ENCODE peak calls at places on chromosomes 1 and 21, in four cellular contexts. P, D, Y and E are unnamed samples.

GRCh38 chr1:63463248-63463647 is 59.8 kb downstream of the ITGB3BP start:
- ATAC-seq in P (no peak), D (no peak), Y (no peak), E (no peak)

GRCh38 chr1:23401313-23401712 is 23.2 kb downstream of the TCEA3 start:
- ATAC-seq in P (no peak), D (no peak), Y (no peak), E (no peak)

GRCh38 chr1:18948048-18948912 is 8.2 kb downstream of the IFFO2 start:
- ATAC-seq in P (peak; percentile 4), D (peak; percentile 28), Y (no peak), E (peak; percentile 30)

GRCh38 chr1:203046984-203047630 is 20.8 kb downstream of the PPFIA4 start:
- ATAC-seq in P (no peak), D (peak; percentile 75), Y (peak; percentile 71), E (peak; percentile 73)

GRCh38 chr1:19752083-19752696 is 47.5 kb downstream of the TMCO4 start:
- ATAC-seq in P (no peak), D (no peak), Y (no peak), E (no peak)

GRCh38 chr1:53266038-53266437 is 27.7 kb upstream of the MAGOH start:
- ATAC-seq in P (no peak), D (peak; percentile 80), Y (no peak), E (no peak)

GRCh38 chr1:196738730-196739129 is 35.9 kb upstream of the CFHR3 start:
- ATAC-seq in P (no peak), D (no peak), Y (no peak), E (no peak)

GRCh38 chr1:43056981-43057391 is 98.3 kb upstream of the SLC2A1 start:
- ATAC-seq in P (no peak), D (no peak), Y (no peak), E (peak; percentile 74)

GRCh38 chr21:44816761-44817505 is 929 bp downstream of the SUMO3 start:
- ATAC-seq in P (no peak), D (no peak), Y (peak; percentile 1), E (no peak)

GRCh38 chr21:29145837-29146453 is 15.5 kb downstream of the MAP3K7CL start:
- ATAC-seq in P (no peak), D (no peak), Y (peak; percentile 75), E (peak; percentile 67)

GRCh38 chr1:236021424-236022135 is 43.3 kb downstream of the NID1 start:
- ATAC-seq in P (peak; percentile 7), D (no peak), Y (peak; percentile 19), E (peak; percentile 8)

GRCh38 chr1:227793079-227793947 is 22.2 kb upstream of the PRSS38 start:
- ATAC-seq in P (no peak), D (no peak), Y (no peak), E (no peak)

GRCh38 chr1:232795497-232796068 is 9.6 kb upstream of the MAP10 start:
- ATAC-seq in P (no peak), D (no peak), Y (peak; percentile 65), E (no peak)

GRCh38 chr1:206786212-206786886 is 14.1 kb upstream of the IL10 start:
- ATAC-seq in P (no peak), D (no peak), Y (no peak), E (no peak)

GRCh38 chr1:178060789-178061556 is 32.9 kb upstream of the RASAL2 start:
- ATAC-seq in P (peak; percentile 77), D (peak; percentile 32), Y (peak; percentile 6), E (peak; percentile 25)

GRCh38 chr1:206970406-206970805 is at the start of gene FCAMR:
- ATAC-seq in P (no peak), D (no peak), Y (no peak), E (no peak)

GRCh38 chr1:2503554-2504223 is 22.7 kb downstream of the PANK4 start:
- ATAC-seq in P (no peak), D (no peak), Y (no peak), E (no peak)

GRCh38 chr1:212586429-212587303 is 21.9 kb upstream of the ATF3 start:
- ATAC-seq in P (no peak), D (no peak), Y (no peak), E (no peak)

GRCh38 chr1:3336641-3337621 is 117.5 kb upstream of the ARHGEF16 start:
- ATAC-seq in P (no peak), D (no peak), Y (no peak), E (no peak)

GRCh38 chr1:233406994-233407631 is 79.6 kb downstream of the MAP3K21 start:
- ATAC-seq in P (no peak), D (no peak), Y (no peak), E (no peak)

GRCh38 chr1:170321113-170321512 is 175.4 kb downstream of the NTMT2 start:
- ATAC-seq in P (no peak), D (no peak), Y (no peak), E (no peak)

GRCh38 chr1:236795035-236795756 is at the start of gene MTR:
- ATAC-seq in P (peak; percentile 97), D (peak; percentile 99), Y (peak; percentile 99), E (peak; percentile 99)

GRCh38 chr1:226973371-226973897 is 33.3 kb downstream of the COQ8A start:
- ATAC-seq in P (no peak), D (no peak), Y (peak; percentile 72), E (peak; percentile 62)

GRCh38 chr1:205729945-205730610 is 19.9 kb downstream of the NUCKS1 start:
- ATAC-seq in P (no peak), D (no peak), Y (no peak), E (no peak)

GRCh38 chr1:70567167-70567566 is 156.1 kb downstream of the CTH start:
- ATAC-seq in P (no peak), D (no peak), Y (no peak), E (no peak)

GRCh38 chr1:197156692-197157091 is 10.2 kb upstream of the ASPM start:
- ATAC-seq in P (no peak), D (no peak), Y (no peak), E (no peak)

GRCh38 chr1:40240390-40240789 is 7.3 kb upstream of the TMCO2 start:
- ATAC-seq in P (no peak), D (no peak), Y (no peak), E (no peak)

GRCh38 chr1:8293641-8294169 is 24.2 kb upstream of the SLC45A1 start:
- ATAC-seq in P (no peak), D (no peak), Y (no peak), E (peak; percentile 5)

GRCh38 chr1:186927884-186928283 is 99.1 kb downstream of the PLA2G4A start:
- ATAC-seq in P (no peak), D (no peak), Y (no peak), E (no peak)

GRCh38 chr1:154240294-154240831 is 19.6 kb downstream of the UBAP2L start:
- ATAC-seq in P (no peak), D (no peak), Y (no peak), E (no peak)

GRCh38 chr1:1247341-1247913 is 905 bp upstream of the C1QTNF12 start:
- ATAC-seq in P (no peak), D (no peak), Y (no peak), E (no peak)

GRCh38 chr1:226420328-226420727 is 12.4 kb upstream of the PARP1 start:
- ATAC-seq in P (no peak), D (no peak), Y (no peak), E (no peak)

GRCh38 chr1:20733361-20733975 is 965 bp upstream of the SH2D5 start:
- ATAC-seq in P (no peak), D (peak; percentile 40), Y (peak; percentile 27), E (no peak)

GRCh38 chr1:20028726-20029125 is 41.3 kb upstream of the PLA2G5 start:
- ATAC-seq in P (no peak), D (no peak), Y (peak; percentile 29), E (no peak)

GRCh38 chr1:168146160-168146539 is 9.4 kb upstream of the GPR161 start:
- ATAC-seq in P (no peak), D (no peak), Y (no peak), E (no peak)

GRCh38 chr1:44526295-44527073 is 121.4 kb downstream of the RNF220 start:
- ATAC-seq in P (no peak), D (no peak), Y (no peak), E (no peak)

GRCh38 chr1:32906652-32907051 is 5.5 kb upstream of the TMEM54 start:
- ATAC-seq in P (no peak), D (no peak), Y (no peak), E (no peak)

GRCh38 chr21:32993894-32994293 is 31.8 kb upstream of the OLIG2 start:
- ATAC-seq in P (no peak), D (no peak), Y (no peak), E (no peak)

GRCh38 chr1:212226467-212226866 is 58.7 kb upstream of the PPP2R5A start:
- ATAC-seq in P (no peak), D (no peak), Y (peak; percentile 55), E (no peak)

GRCh38 chr1:119987112-119987511 is 82.3 kb downstream of the NOTCH2 start:
- ATAC-seq in P (peak; percentile 88), D (peak; percentile 76), Y (peak; percentile 96), E (peak; percentile 95)

GRCh38 chr1:156055343-156055645 is 712 bp downstream of the LAMTOR2 start:
- ATAC-seq in P (no peak), D (no peak), Y (no peak), E (no peak)

GRCh38 chr1:156051011-156051725 is 2.4 kb downstream of the UBQLN4 start:
- ATAC-seq in P (no peak), D (no peak), Y (no peak), E (no peak)

GRCh38 chr1:156053770-156054499 is at the start of gene UBQLN4:
- ATAC-seq in P (peak; percentile 84), D (peak; percentile 72), Y (peak; percentile 84), E (peak; percentile 75)

GRCh38 chr1:156054500-156055342 is at the start of gene LAMTOR2:
- ATAC-seq in P (peak; percentile 88), D (peak; percentile 90), Y (peak; percentile 90), E (peak; percentile 94)

GRCh38 chr1:156052862-156053769 is 482 bp downstream of the UBQLN4 start:
- ATAC-seq in P (no peak), D (peak; percentile 66), Y (peak; percentile 7), E (peak; percentile 4)
- TF ChIP-seq POLR2A in P (peak; percentile 10), D (no peak), Y (peak; percentile 39), E (no peak)

GRCh38 chr1:84478876-84479868 is at the start of gene RPF1:
- ATAC-seq in P (peak; percentile 91), D (peak; percentile 99), Y (peak; percentile 98), E (peak; percentile 92)
- TF ChIP-seq POLR2A in P (peak; percentile 84), D (peak; percentile 60), Y (peak; percentile 59), E (peak; percentile 45)

DNA sequence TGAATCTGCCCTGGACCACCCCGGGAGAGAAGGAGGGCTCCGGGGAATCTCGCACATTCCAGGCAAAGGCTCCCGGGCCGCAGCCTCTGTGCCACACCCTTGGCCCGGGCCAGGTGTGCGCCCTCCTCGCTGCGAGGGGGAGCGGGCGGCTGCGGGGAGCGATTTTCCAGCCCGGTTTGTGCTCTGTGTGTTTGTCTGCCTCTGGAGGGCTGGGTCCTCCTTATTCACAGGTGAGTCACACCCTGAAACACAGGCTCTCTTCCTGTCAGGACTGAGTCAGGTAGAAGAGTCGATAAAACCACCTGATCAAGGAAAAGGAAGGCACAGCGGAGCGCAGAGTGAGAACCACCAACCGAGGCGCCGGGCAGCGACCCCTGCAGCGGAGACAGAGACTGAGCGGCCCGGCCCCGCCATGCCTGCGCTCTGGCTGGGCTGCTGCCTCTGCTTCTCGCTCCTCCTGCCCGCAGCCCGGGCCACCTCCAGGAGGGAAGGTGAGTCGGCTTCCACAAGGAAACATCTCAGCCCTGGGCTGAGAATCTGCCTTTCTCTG is at the start of gene LAMC2:
- ATAC-seq in P (peak; percentile 91), D (peak; percentile 96), Y (peak; percentile 73), E (peak; percentile 78)
- TF ChIP-seq POLR2A in P (peak; percentile 64), D (peak; percentile 14), Y (no peak), E (no peak)

GRCh38 chr1:45687014-45687752 is 798 bp upstream of the TMEM69 start:
- ATAC-seq in P (peak; percentile 90), D (peak; percentile 94), Y (peak; percentile 94), E (peak; percentile 97)
- TF ChIP-seq POLR2A in P (peak; percentile 97), D (peak; percentile 28), Y (peak; percentile 90), E (peak; percentile 86)